ENCODE peak calls at places on chromosomes 7 and 10, in four cellular contexts. G, O, X and C are unnamed samples.

GRCh38 chr10:21702633-21703111 is 168.6 kb downstream of the MLLT10 start:
- DNase-seq in O (no peak), X (no peak), G (no peak), C (no peak)

GRCh38 chr7:49803812-49804211 is 30.4 kb downstream of the VWC2 start:
- DNase-seq in O (no peak), X (no peak), G (no peak), C (no peak)

GRCh38 chr10:70918851-70919530 is 30.6 kb upstream of the PCBD1 start:
- DNase-seq in G (no peak), X (no peak), O (no peak), C (no peak)

GRCh38 chr7:20197837-20198236 is 19.3 kb downstream of the MACC1 start:
- DNase-seq in X (no peak), O (peak; percentile 7), G (no peak), C (peak; percentile 10)

GRCh38 chr10:79067241-79068202 is 1.2 kb upstream of the ZMIZ1 start:
- DNase-seq in G (peak; percentile 96), X (peak; percentile 85), O (peak; percentile 85), C (peak; percentile 86)

GRCh38 chr10:31578181-31578852 is 259.3 kb downstream of the ZEB1 start:
- DNase-seq in X (no peak), G (no peak), O (no peak), C (no peak)

GRCh38 chr7:706721-707120 is 19.8 kb upstream of the DNAAF5 start:
- DNase-seq in G (peak; percentile 28), O (no peak), X (no peak), C (no peak)

GRCh38 chr7:40541336-40541735 is 406.5 kb downstream of the SUGCT start:
- DNase-seq in O (no peak), X (no peak), G (no peak), C (no peak)

GRCh38 chr7:122412886-122413285 is 108.3 kb upstream of the FEZF1 start:
- DNase-seq in O (no peak), X (no peak), G (no peak), C (no peak)

GRCh38 chr7:139776486-139777303 is 1.1 kb downstream of the HIPK2 start:
- DNase-seq in O (peak; percentile 31), G (no peak), X (no peak), C (peak; percentile 56)

GRCh38 chr7:139777304-139777890 is 401 bp downstream of the HIPK2 start:
- DNase-seq in X (no peak), G (peak; percentile 68), O (no peak), C (peak; percentile 57)

GRCh38 chr7:139777948-139778841 is at the start of gene HIPK2:
- DNase-seq in X (no peak), O (peak; percentile 65), G (peak; percentile 87), C (peak; percentile 66)

GRCh38 chr7:139774376-139774775 is 3.4 kb downstream of the HIPK2 start:
- DNase-seq in G (no peak), O (no peak), X (no peak), C (no peak)

DNA sequence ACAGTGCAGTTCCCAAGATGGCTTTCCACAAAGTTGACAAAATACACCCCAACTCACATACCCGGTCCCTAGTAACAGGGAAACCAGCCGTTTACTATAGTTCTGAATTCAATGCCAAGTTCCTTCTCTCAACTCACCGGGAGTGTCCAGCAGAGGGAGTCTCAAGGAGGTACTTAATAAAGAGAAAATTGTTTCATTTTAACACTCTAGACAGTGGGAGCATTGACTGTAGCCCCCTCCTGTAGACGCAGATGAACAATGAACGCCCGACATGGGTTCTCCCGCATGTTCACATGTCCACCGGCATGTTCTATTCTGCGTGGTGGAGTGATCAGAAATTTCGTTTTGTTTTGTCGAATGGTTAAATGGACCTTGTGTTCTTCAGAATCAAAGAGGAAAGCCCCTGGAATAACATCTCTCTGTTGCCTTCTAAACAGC is 1.9 kb downstream of the HIPK2 start:
- DNase-seq in X (no peak), G (peak; percentile 54), O (peak; percentile 78), C (peak; percentile 73)
- TF ChIP-seq POLR2A in X (no peak), G (no peak), O (no peak), C (no peak)

GRCh38 chr10:93894516-93895378 is 969 bp downstream of the SLC35G1 start:
- DNase-seq in O (no peak), X (no peak), G (no peak), C (peak; percentile 44)

GRCh38 chr10:93897070-93897797 is 3.5 kb downstream of the SLC35G1 start:
- DNase-seq in X (no peak), G (no peak), O (no peak), C (no peak)

GRCh38 chr10:93899109-93899508 is 5.3 kb downstream of the SLC35G1 start:
- DNase-seq in O (no peak), X (no peak), G (no peak), C (no peak)

GRCh38 chr10:93893646-93894515 is at the start of gene SLC35G1:
- DNase-seq in G (peak; percentile 80), O (peak; percentile 82), X (peak; percentile 49), C (peak; percentile 91)
- TF ChIP-seq POLR2A in G (no peak), O (peak; percentile 99), X (peak; percentile 72), C (peak; percentile 85)

DNA sequence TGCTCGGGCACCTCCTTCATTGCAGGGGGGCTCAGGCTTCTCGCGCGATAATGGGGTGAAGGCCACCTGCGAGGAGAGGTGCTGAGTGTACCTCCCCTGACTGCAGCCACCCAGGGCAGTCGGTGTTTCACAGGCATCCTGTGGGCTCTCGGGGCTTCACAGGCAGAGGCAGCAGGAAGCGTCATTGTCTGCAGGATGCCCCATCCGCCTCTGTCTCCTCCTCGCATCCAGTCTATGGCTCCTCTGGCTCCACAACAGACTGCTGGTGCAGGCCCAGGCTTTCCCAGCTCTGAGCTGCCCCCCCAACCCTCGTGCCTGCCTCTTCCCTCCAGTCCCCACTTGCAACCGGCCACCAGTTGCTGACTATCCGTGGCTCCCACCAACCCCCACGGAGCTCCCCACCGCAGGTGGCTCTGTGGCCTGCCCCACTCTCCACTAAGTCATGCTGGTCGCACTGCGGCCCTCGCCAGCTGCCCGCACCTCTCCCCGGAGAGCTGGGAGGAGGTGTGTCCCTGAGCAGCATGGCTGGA is 36.5 kb downstream of the CAMK2B start:
- DNase-seq in X (no peak), G (peak; percentile 32), O (no peak), C (no peak)
- TF ChIP-seq POLR2A in X (no peak), G (no peak), O (no peak), C (no peak)

DNA sequence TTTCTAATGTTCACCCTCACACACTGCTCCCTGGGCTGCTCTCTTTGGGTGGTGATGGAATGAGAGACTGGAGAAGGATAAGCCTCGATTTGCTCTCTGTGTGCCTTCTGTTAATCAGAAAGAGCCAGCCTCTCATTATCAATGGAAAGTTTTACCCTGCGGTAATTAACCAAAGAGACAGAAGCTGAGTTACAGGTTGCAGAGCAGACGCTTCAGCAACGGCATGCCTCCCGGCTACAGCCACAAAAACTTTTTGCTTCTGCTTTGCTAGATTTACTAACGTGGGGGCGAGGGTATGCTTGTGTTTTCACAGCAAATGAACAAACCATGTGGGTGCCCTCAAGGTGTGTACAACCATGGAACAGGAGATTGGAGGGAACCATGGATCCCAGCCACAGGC is 18.0 kb downstream of the GIMAP4 start:
- DNase-seq in G (no peak), O (no peak), X (no peak), C (no peak)
- TF ChIP-seq POLR2A in G (no peak), O (no peak), X (no peak), C (no peak)